ENCODE peak calls at places on chromosome 21, in ten cellular contexts. G, E, D, F, Q, Z, J, P, U and A are unnamed samples.

GRCh38 chr21:17732306-17732705 is 86.8 kb downstream of the C21orf91 start:
- DNase-seq in J (no peak), U (no peak), F (no peak), Z (no peak), P (no peak), Q (no peak), D (no peak), G (no peak), E (no peak), A (no peak)

GRCh38 chr21:44867999-44868700 is 5.3 kb downstream of the PTTG1IP start:
- DNase-seq in J (peak), Q (peak), G (peak), U (no peak), F (no peak), D (no peak), Z (no peak), P (no peak), E (no peak), A (peak)

GRCh38 chr21:31395268-31395667 is 51.2 kb upstream of the TIAM1 start:
- DNase-seq in Q (no peak), Z (no peak), E (no peak), P (no peak), G (no peak), U (no peak), J (no peak), F (no peak), D (no peak), A (no peak)

GRCh38 chr21:30577766-30578165 is 12.4 kb downstream of the KRTAP22-2 start:
- DNase-seq in P (no peak), Q (no peak), Z (peak), J (no peak), U (no peak), D (no peak), F (no peak), G (no peak), E (no peak), A (no peak)

GRCh38 chr21:23853796-23854379 is 1753.4 kb downstream of the MRPL39 start:
- DNase-seq in Z (peak), G (no peak), D (peak), P (peak), F (no peak), Q (no peak), E (no peak), J (no peak), U (peak), A (no peak)

GRCh38 chr21:39630191-39630591 is 17.5 kb downstream of the B3GALT5 start:
- DNase-seq in E (no peak), Q (no peak), J (no peak), F (peak), P (no peak), Z (no peak), D (no peak), U (no peak), G (no peak), A (no peak)

GRCh38 chr21:36697473-36698159 is 1.3 kb upstream of the SIM2 start:
- DNase-seq in G (no peak), Q (no peak), E (no peak), D (no peak), U (peak), Z (no peak), P (no peak), J (no peak), F (no peak), A (peak)

GRCh38 chr21:43312751-43313169 is 114.2 kb downstream of the SIK1 start:
- DNase-seq in G (no peak), Z (peak), F (no peak), D (no peak), J (no peak), U (peak), E (no peak), P (no peak), Q (no peak), A (no peak)

GRCh38 chr21:35814858-35815619 is 245.3 kb downstream of the SETD4 start:
- DNase-seq in G (no peak), U (no peak), Z (no peak), P (no peak), D (no peak), F (no peak), Q (no peak), E (no peak), J (no peak), A (no peak)

GRCh38 chr21:44418108-44418875 is 37.0 kb upstream of the LRRC3 start:
- DNase-seq in G (no peak), Z (no peak), P (no peak), J (no peak), D (no peak), Q (no peak), F (no peak), E (peak), U (no peak), A (peak)

GRCh38 chr21:38733973-38734546 is 71.7 kb upstream of the ETS2 start:
- DNase-seq in U (peak), Q (peak), Z (peak), F (peak), D (peak), G (peak), P (peak), J (peak), E (peak), A (peak)

GRCh38 chr21:33339938-33340337 is 15.2 kb downstream of the IFNAR1 start:
- DNase-seq in D (peak), E (no peak), F (peak), U (no peak), G (no peak), P (no peak), Q (no peak), J (no peak), Z (no peak), A (no peak)

GRCh38 chr21:36684957-36685714 is 13.8 kb upstream of the SIM2 start:
- DNase-seq in J (no peak), U (no peak), G (no peak), Q (no peak), E (no peak), F (no peak), D (no peak), Z (no peak), P (no peak), A (no peak)

GRCh38 chr21:44569861-44570517 is 3.5 kb upstream of the KRTAP10-4 start:
- DNase-seq in Q (no peak), U (no peak), E (no peak), Z (no peak), J (no peak), P (no peak), F (no peak), G (no peak), D (no peak), A (peak)

GRCh38 chr21:33021150-33021549 is 4.6 kb upstream of the OLIG2 start:
- DNase-seq in G (no peak), Q (no peak), J (no peak), E (no peak), U (no peak), D (no peak), Z (no peak), F (no peak), P (no peak), A (no peak)